ENCODE peak calls at places on chromosomes 7 and 10, in six cellular contexts. Z, C, X, O, Q and S are unnamed samples.

GRCh38 chr7:50696810-50697582 is 85.7 kb downstream of the GRB10 start:
- DNase-seq in C (peak; percentile 8), X (peak; percentile 20), Z (no peak), O (no peak), Q (no peak), S (no peak)

GRCh38 chr10:4982764-4983226 is 19.6 kb downstream of the AKR1C1 start:
- DNase-seq in C (no peak), Q (no peak), Z (peak; percentile 59), X (no peak), O (no peak), S (peak; percentile 80)

GRCh38 chr7:55308186-55308929 is 56.8 kb upstream of the LANCL2 start:
- DNase-seq in Q (no peak), X (peak; percentile 92), Z (no peak), C (no peak), O (no peak), S (peak; percentile 64)

GRCh38 chr7:74365320-74366022 is 76.3 kb downstream of the CLIP2 start:
- DNase-seq in Z (peak; percentile 72), C (peak; percentile 28), Q (peak; percentile 82), O (no peak), X (peak; percentile 70), S (no peak)

GRCh38 chr7:27243340-27244163 is 950 bp downstream of the EVX1 start:
- DNase-seq in O (no peak), C (no peak), Z (no peak), X (no peak), Q (no peak), S (no peak)

GRCh38 chr10:29669149-29669548 is 34.4 kb upstream of the SVIL start:
- DNase-seq in O (no peak), X (peak; percentile 65), Q (no peak), Z (peak; percentile 75), C (no peak), S (no peak)

GRCh38 chr10:102597131-102597891 is 47.0 kb upstream of the TRIM8 start:
- DNase-seq in X (no peak), O (no peak), Z (peak; percentile 65), Q (no peak), C (no peak), S (no peak)

GRCh38 chr10:7457478-7458316 is 46.9 kb upstream of the SFMBT2 start:
- DNase-seq in C (no peak), O (no peak), Q (no peak), Z (no peak), X (peak; percentile 7), S (no peak)

GRCh38 chr7:158023563-158024350 is 563.9 kb downstream of the PTPRN2 start:
- DNase-seq in Z (no peak), O (peak; percentile 47), X (no peak), C (no peak), Q (no peak), S (no peak)

GRCh38 chr7:85564861-85565630 is 378.2 kb upstream of the SEMA3D start:
- DNase-seq in Z (no peak), O (no peak), C (no peak), X (peak; percentile 7), Q (no peak), S (no peak)

GRCh38 chr7:96069361-96069760 is 252.5 kb downstream of the SLC25A13 start:
- DNase-seq in O (no peak), Q (no peak), X (no peak), Z (no peak), C (no peak), S (no peak)

GRCh38 chr10:547591-548081 is 141.8 kb downstream of the DIP2C start:
- DNase-seq in X (no peak), Z (no peak), C (no peak), Q (no peak), O (no peak), S (no peak)

GRCh38 chr7:16908561-16908960 is 26.8 kb upstream of the AGR3 start:
- DNase-seq in O (no peak), X (no peak), C (no peak), Q (no peak), Z (no peak), S (no peak)

GRCh38 chr10:77574436-77574835 is 63.2 kb downstream of the KCNMA1 start:
- DNase-seq in Q (no peak), Z (no peak), O (no peak), X (no peak), C (no peak), S (no peak)

GRCh38 chr10:77576007-77576367 is 61.6 kb downstream of the KCNMA1 start:
- DNase-seq in Q (no peak), X (no peak), Z (no peak), C (no peak), O (no peak), S (no peak)

GRCh38 chr10:77575271-77576006 is 62.2 kb downstream of the KCNMA1 start:
- DNase-seq in O (no peak), X (no peak), Z (no peak), C (no peak), Q (no peak), S (no peak)

GRCh38 chr10:77566914-77567566 is 70.6 kb downstream of the KCNMA1 start:
- DNase-seq in Q (no peak), O (no peak), Z (no peak), X (peak; percentile 33), C (no peak), S (peak; percentile 25)

DNA sequence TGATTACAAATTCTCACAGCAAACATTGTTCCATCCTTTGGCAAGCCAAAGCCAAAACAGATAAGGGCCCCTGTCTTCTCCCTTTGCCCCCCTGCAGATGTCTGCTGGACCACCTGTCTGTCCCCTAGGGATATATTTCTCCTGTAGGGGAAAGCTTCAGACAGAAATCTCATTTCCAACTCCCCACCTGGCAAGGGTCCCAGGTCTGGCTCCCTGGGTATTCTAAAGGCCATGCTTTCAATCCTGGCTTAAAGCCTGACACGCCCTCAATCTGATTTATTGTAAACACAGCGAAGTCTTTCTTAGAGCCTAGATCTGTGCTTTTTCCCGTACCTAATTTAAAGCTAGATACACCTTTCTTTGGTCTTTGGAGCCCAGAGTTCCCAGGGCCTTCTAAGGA is 66.1 kb downstream of the KCNMA1 start:
- DNase-seq in Z (no peak), X (no peak), C (no peak), O (no peak), Q (no peak), S (no peak)
- H3K27ac ChIP-seq in Z (no peak overlapping the region), X (no peak overlapping the region), C (no peak overlapping the region), O (no peak overlapping the region), Q (no peak overlapping the region), S (no peak overlapping the region)

GRCh38 chr7:151850484-151851159 is 26.3 kb downstream of the PRKAG2 start:
- DNase-seq in X (no peak), O (no peak), Q (no peak), Z (no peak), C (no peak), S (no peak)
- H3K27ac ChIP-seq in X (no peak overlapping the region), O (peak overlapping the region; percentile 76), Q (no peak overlapping the region), Z (peak overlapping the region; percentile 29), C (no peak overlapping the region), S (peak overlapping the region; percentile 30)

GRCh38 chr10:95281206-95281605 is 9.6 kb downstream of the PDLIM1 start:
- DNase-seq in X (no peak), C (no peak), Z (no peak), O (no peak), Q (no peak), S (no peak)
- H3K27ac ChIP-seq in X (no peak overlapping the region), C (no peak overlapping the region), Z (peak overlapping the region; percentile 95), O (no peak overlapping the region), Q (no peak overlapping the region), S (no peak overlapping the region)

GRCh38 chr10:112962343-112962742 is 12.3 kb downstream of the TCF7L2 start:
- DNase-seq in O (no peak), Z (no peak), Q (no peak), X (no peak), C (no peak), S (no peak)
- H3K27ac ChIP-seq in O (no peak overlapping the region), Z (no peak overlapping the region), Q (no peak overlapping the region), X (peak overlapping the region; percentile 37), C (peak overlapping the region; percentile 9), S (no peak overlapping the region)

GRCh38 chr7:76301000-76301399 is 1.5 kb upstream of the HSPB1 start:
- DNase-seq in Q (no peak), O (no peak), Z (no peak), X (no peak), C (no peak), S (no peak)

GRCh38 chr7:76300210-76300731 is 2.2 kb upstream of the HSPB1 start:
- DNase-seq in Q (no peak), O (no peak), X (peak; percentile 59), C (peak; percentile 90), Z (no peak), S (peak; percentile 96)

GRCh38 chr7:76294344-76295024 is 8.0 kb upstream of the HSPB1 start:
- DNase-seq in C (peak; percentile 83), Z (peak; percentile 99), O (peak; percentile 97), Q (peak; percentile 98), X (peak; percentile 98), S (peak; percentile 52)

GRCh38 chr7:76293407-76293901 is 9.0 kb upstream of the HSPB1 start:
- DNase-seq in X (no peak), O (no peak), C (no peak), Q (no peak), Z (no peak), S (peak; percentile 92)

DNA sequence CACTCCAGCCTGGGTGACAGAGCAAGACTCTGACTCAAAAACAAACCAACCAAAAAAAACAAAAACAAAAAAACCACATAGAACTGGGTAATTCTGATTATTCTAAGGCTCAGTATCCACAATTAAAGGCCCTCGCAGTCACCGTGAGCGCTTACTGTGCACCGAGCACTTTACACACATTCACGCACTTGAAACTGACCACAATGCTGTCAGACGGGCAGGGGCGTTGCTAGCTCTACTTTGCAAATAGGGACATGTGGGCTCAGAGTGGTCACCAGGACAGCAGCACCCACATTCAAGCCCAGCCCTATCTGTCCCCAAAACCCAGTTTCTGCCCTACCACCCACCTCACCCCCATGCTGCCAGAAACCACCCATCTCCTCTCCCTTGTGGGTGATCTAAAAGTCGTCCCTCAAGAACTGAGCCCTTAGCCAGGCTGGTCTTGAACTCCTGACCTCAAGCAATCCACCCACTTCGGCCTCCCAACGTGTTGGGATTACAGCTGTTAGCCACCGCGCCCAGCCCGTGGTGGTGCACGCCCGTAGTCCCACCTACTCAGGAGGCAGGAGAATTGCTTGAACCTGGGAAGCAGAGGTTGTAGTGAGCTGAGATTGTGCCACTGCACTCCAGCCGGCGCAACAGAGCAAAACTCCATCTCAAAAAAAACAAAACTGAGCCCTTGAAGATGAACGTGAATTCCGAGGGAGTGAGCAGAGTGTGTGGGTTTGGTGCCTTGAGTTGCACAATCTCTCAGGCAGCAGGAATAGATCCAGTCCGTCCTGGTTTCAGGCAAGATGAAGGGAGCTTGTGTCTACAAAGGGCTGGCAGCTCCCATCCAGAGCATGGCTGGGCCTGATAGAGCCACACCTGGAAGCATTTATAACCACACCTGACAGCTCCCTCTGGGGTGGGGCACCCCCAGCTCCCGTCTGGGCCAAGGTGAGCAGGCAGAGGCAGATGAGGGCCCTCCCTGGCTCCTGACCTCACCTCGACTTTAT is 5.4 kb upstream of the HSPB1 start:
- DNase-seq in Z (peak; percentile 89), O (no peak), X (peak; percentile 95), Q (no peak), C (no peak), S (peak; percentile 94)
- H3K27ac ChIP-seq in Z (peak overlapping the region; percentile 93), O (peak overlapping the region; percentile 90), X (peak overlapping the region; percentile 13), Q (no peak overlapping the region), C (peak overlapping the region; percentile 38), S (peak overlapping the region; percentile 67)

GRCh38 chr7:123725586-123726171 is 23.1 kb downstream of the WASL start:
- DNase-seq in Q (no peak), C (no peak), O (no peak), X (no peak), Z (no peak), S (no peak)
- H3K27ac ChIP-seq in Q (no peak overlapping the region), C (no peak overlapping the region), O (no peak overlapping the region), X (peak overlapping the region; percentile 46), Z (no peak overlapping the region), S (no peak overlapping the region)